ENCODE peak calls at places on chromosome 13, in four cellular contexts. I, E, Y and O are unnamed samples.

GRCh38 chr13:38008636-38009035 is 139.1 kb upstream of the TRPC4 start:
- DNase-seq in I (no peak), E (no peak), Y (no peak), O (no peak)

GRCh38 chr13:72792640-72793039 is 10.7 kb downstream of the PIBF1 start:
- DNase-seq in I (no peak), E (no peak), Y (no peak), O (no peak)

GRCh38 chr13:84654654-84655244 is 772.5 kb upstream of the SLITRK1 start:
- DNase-seq in I (no peak), E (peak; percentile 84), Y (peak; percentile 63), O (peak; percentile 51)

GRCh38 chr13:31980842-31981241 is 50.7 kb upstream of the FRY start:
- DNase-seq in I (no peak), E (no peak), Y (no peak), O (no peak)

GRCh38 chr13:28031220-28031903 is 42.9 kb upstream of the URAD start:
- DNase-seq in I (no peak), E (no peak), Y (no peak), O (no peak)

GRCh38 chr13:42119875-42120274 is 71.4 kb downstream of the DGKH start:
- DNase-seq in I (no peak), E (no peak), Y (no peak), O (no peak)

GRCh38 chr13:21242236-21242635 is 65.8 kb downstream of the MRPL57 start:
- DNase-seq in I (no peak), E (peak; percentile 76), Y (peak; percentile 63), O (peak; percentile 81)

GRCh38 chr13:85798999-85799646 is at the start of gene SLITRK6:
- DNase-seq in I (peak; percentile 85), E (peak; percentile 35), Y (no peak), O (peak; percentile 87)

GRCh38 chr13:46550822-46551221 is 2.1 kb upstream of the LRCH1 start:
- DNase-seq in I (no peak), E (no peak), Y (no peak), O (no peak)

GRCh38 chr13:73672492-73672891 is 461.7 kb downstream of the KLF12 start:
- DNase-seq in I (no peak), E (no peak), Y (no peak), O (no peak)

GRCh38 chr13:33228645-33229445 is 56.7 kb downstream of the STARD13 start:
- DNase-seq in I (peak; percentile 83), E (no peak), Y (no peak), O (peak; percentile 84)

GRCh38 chr13:22014469-22014868 is 343.6 kb downstream of the FGF9 start:
- DNase-seq in I (no peak), E (no peak), Y (no peak), O (no peak)

GRCh38 chr13:92460479-92460878 is 766.1 kb upstream of the GPC6 start:
- DNase-seq in I (no peak), E (no peak), Y (no peak), O (no peak)

GRCh38 chr13:106374631-106375030 is 160.8 kb downstream of the EFNB2 start:
- DNase-seq in I (no peak), E (no peak), Y (no peak), O (no peak)

GRCh38 chr13:50400035-50400726 is 384.9 kb downstream of the KCNRG start:
- DNase-seq in I (peak; percentile 15), E (no peak), Y (no peak), O (no peak)

GRCh38 chr13:75636339-75637095 is 387 bp downstream of the LMO7 start:
- DNase-seq in I (peak; percentile 46), E (peak; percentile 69), Y (peak; percentile 76), O (peak; percentile 76)

GRCh38 chr13:76512676-76513277 is 373.4 kb downstream of the KCTD12 start:
- DNase-seq in I (peak; percentile 97), E (no peak), Y (no peak), O (no peak)

GRCh38 chr13:59476376-59476775 is 687.4 kb downstream of the DIAPH3 start:
- DNase-seq in I (peak; percentile 17), E (no peak), Y (no peak), O (no peak)

GRCh38 chr13:54206601-54207000 is 1178.0 kb downstream of the OLFM4 start:
- DNase-seq in I (no peak), E (no peak), Y (no peak), O (no peak)

GRCh38 chr13:95100525-95101121 is 200.6 kb downstream of the ABCC4 start:
- DNase-seq in I (peak; percentile 77), E (no peak), Y (no peak), O (no peak)

GRCh38 chr13:48636550-48636949 is 17.2 kb upstream of the CYSLTR2 start:
- DNase-seq in I (peak; percentile 31), E (no peak), Y (no peak), O (no peak)

GRCh38 chr13:109744512-109745051 is 41.8 kb downstream of the IRS2 start:
- DNase-seq in I (peak; percentile 92), E (no peak), Y (no peak), O (no peak)

GRCh38 chr13:67549331-67549730 is 319.2 kb upstream of the PCDH9 start:
- DNase-seq in I (peak; percentile 91), E (no peak), Y (no peak), O (no peak)

GRCh38 chr13:47484564-47484963 is 516.5 kb downstream of the SUCLA2 start:
- DNase-seq in I (peak; percentile 89), E (no peak), Y (no peak), O (no peak)

GRCh38 chr13:42852102-42852501 is 70.7 kb downstream of the FAM216B start:
- DNase-seq in I (no peak), E (no peak), Y (no peak), O (no peak)

GRCh38 chr13:50387124-50387581 is 371.9 kb downstream of the KCNRG start:
- DNase-seq in I (peak; percentile 42), E (peak; percentile 72), Y (peak; percentile 54), O (peak; percentile 75)

GRCh38 chr13:37657134-37657533 is 58.6 kb upstream of the POSTN start:
- DNase-seq in I (peak; percentile 71), E (no peak), Y (no peak), O (no peak)

GRCh38 chr13:51981355-51981754 is 29.9 kb downstream of the ATP7B start:
- DNase-seq in I (no peak), E (no peak), Y (no peak), O (peak; percentile 90)

GRCh38 chr13:41720839-41721561 is 239.9 kb downstream of the VWA8 start:
- DNase-seq in I (no peak), E (no peak), Y (no peak), O (no peak)

GRCh38 chr13:94228781-94229180 is 250.7 kb downstream of the DCT start:
- DNase-seq in I (peak; percentile 25), E (no peak), Y (no peak), O (no peak)

GRCh38 chr13:22161871-22162270 is 491.0 kb downstream of the FGF9 start:
- DNase-seq in I (no peak), E (no peak), Y (no peak), O (no peak)

GRCh38 chr13:51590966-51591627 is 6.8 kb downstream of the WDFY2 start:
- DNase-seq in I (peak; percentile 90), E (no peak), Y (no peak), O (peak; percentile 78)

GRCh38 chr13:78131811-78132210 is 213.2 kb upstream of the EDNRB start:
- DNase-seq in I (peak; percentile 14), E (no peak), Y (no peak), O (no peak)
- H4K5ac ChIP-seq in I (no peak overlapping the region), E (no peak overlapping the region), Y (no peak overlapping the region), O (no peak overlapping the region)

DNA sequence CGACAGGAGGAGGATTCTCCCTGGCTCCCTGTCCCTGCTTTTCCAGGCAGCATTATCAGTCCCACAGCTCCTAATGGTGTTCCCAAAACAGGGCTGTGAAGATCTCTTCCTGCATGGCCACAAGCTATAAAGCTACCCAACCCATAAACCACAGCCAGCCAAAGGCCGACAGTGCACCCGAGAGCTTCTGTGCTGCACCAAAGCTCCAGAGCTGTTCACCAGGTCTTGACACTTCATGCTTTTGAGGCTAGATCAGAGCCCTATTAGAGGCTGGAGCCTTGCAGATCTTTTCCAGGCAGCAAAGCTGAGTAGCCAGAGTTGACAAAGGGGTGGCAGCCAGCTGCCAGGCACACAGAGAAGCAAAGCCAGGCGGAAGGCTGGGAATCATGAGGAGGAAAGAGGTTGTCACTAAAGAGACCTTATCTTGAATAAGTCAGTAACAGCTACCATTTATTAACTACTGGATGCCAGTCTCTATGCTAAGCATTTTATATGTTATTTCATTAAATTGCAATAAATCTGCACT is 180.4 kb downstream of the KATNAL1 start:
- DNase-seq in I (peak; percentile 61), E (no peak), Y (no peak), O (no peak)
- H2AK5ac ChIP-seq in I (no peak overlapping the region), E (no peak overlapping the region), Y (no peak overlapping the region), O (no peak overlapping the region)

DNA sequence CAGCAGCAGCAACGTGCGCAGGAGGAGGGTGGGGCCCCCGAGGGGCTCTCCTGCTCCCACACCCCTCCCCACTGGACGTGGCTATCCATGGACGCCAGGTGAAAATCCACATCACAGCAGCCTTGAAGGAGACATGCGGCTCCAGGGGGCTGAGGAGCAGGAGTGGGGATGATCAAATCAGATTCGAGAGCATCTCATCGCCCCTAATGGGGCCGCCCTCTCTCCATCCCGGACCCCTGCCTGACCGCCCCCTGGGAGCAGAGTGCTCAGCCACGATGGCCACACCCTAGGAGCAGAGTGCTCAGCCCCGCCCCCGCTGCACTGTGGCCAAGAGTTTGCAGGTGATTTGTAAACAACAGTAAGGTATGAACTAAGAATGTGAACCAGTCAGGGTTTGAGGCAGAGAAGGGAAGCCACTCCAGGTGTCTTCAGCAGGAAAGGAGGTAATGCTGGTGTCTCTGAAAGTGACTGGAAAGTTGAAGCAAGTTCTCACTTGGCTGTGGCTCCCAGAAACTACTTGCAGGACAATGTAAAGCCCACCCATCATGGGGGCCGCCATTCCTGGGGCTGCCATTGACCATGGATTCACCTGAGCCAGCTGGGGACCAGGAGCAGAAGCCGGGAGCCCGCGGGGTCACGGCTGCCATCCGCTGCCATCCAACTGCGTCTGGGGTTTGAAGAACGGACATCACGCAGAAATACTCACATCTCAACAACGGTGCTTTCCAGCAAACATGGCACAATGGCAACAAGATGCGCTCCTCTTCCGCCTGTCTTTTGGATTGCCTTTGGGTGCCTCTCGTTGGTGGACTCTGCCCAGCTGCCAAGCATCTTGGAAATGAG is 71.8 kb downstream of the SPACA7 start:
- DNase-seq in I (no peak), E (peak; percentile 22), Y (no peak), O (no peak)
- H4K5ac ChIP-seq in I (no peak overlapping the region), E (no peak overlapping the region), Y (no peak overlapping the region), O (no peak overlapping the region)

GRCh38 chr13:36212789-36213188 is 1.6 kb downstream of the SOHLH2 start:
- DNase-seq in I (no peak), E (no peak), Y (no peak), O (no peak)

GRCh38 chr13:36211567-36211966 is 2.8 kb downstream of the SOHLH2 start:
- DNase-seq in I (no peak), E (no peak), Y (no peak), O (no peak)

GRCh38 chr13:36219883-36220282 is 5.5 kb upstream of the SOHLH2 start:
- DNase-seq in I (no peak), E (no peak), Y (no peak), O (no peak)

GRCh38 chr13:36217456-36217855 is 3.1 kb upstream of the SOHLH2 start:
- DNase-seq in I (no peak), E (no peak), Y (no peak), O (no peak)

GRCh38 chr13:36214163-36214921 is at the start of gene SOHLH2:
- DNase-seq in I (no peak), E (no peak), Y (no peak), O (no peak)
- H2AK5ac ChIP-seq in I (no peak within 1 kb of the TSS), E (no peak within 1 kb of the TSS), Y (no peak within 1 kb of the TSS), O (no peak within 1 kb of the TSS)

DNA sequence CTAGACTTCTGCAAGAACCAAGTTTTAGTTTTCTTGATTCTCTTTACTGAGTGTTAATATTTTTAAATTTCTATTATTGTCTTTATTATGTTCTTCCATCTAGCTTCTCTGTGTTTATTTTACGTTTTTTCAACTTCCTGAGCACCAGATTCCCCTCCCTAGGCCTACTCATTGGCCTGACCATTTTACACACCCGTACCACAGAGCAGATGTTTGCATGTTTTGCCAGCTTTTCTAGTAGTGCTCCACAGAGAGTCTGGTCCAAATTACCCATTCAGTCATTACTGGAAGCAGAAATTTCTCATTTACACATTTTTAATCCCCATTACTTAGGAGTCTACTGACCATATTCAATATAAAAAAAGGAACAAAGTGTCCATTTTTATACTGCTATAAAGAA is 66.9 kb downstream of the ING1 start:
- DNase-seq in I (no peak), E (no peak), Y (no peak), O (no peak)
- H4K5ac ChIP-seq in I (no peak overlapping the region), E (no peak overlapping the region), Y (no peak overlapping the region), O (no peak overlapping the region)